ENCODE peak calls at places on chromosome 9, in six cellular contexts. H is K562, R is HepG2, B is GM12878, J is upper lobe of left lung, I is A549. X is an unnamed sample.

GRCh38 chr9:132798817-132799790 is 79.0 kb downstream of the AK8 start:
- ATAC-seq in B (no peak), R (peak), I (no peak), H (peak), J (peak), X (peak)

GRCh38 chr9:27548055-27548741 is 18.6 kb upstream of the MOB3B start:
- ATAC-seq in R (peak), J (peak), B (peak), I (peak), H (peak), X (peak)

GRCh38 chr9:11319477-11320060 is 706.8 kb upstream of the PTPRD start:
- ATAC-seq in B (peak), H (no peak), J (no peak), I (no peak), R (no peak), X (no peak)

GRCh38 chr9:72232778-72233177 is 83.5 kb downstream of the GDA start:
- ATAC-seq in I (no peak), R (no peak), B (no peak), H (no peak), J (no peak), X (no peak)

GRCh38 chr9:73845539-73845938 is 651.6 kb upstream of the RORB start:
- ATAC-seq in B (peak), H (no peak), I (no peak), J (no peak), R (no peak), X (no peak)

GRCh38 chr9:75147638-75148037 is 59.3 kb downstream of the OSTF1 start:
- ATAC-seq in H (no peak), J (no peak), B (peak), I (no peak), R (no peak), X (no peak)

GRCh38 chr9:129549684-129550083 is 71.2 kb downstream of the C9orf50 start:
- ATAC-seq in H (no peak), B (no peak), R (no peak), I (peak), J (no peak), X (peak)

GRCh38 chr9:71746023-71746752 is 22.1 kb downstream of the CEMIP2 start:
- ATAC-seq in B (no peak), R (no peak), I (no peak), H (no peak), J (no peak), X (no peak)

GRCh38 chr9:110192531-110193326 is 15.2 kb downstream of the C9orf152 start:
- ATAC-seq in I (no peak), J (no peak), R (no peak), B (no peak), H (no peak), X (peak)

GRCh38 chr9:69395718-69396117 is 70.7 kb downstream of the ENTREP1 start:
- ATAC-seq in B (no peak), R (no peak), J (no peak), I (no peak), H (no peak), X (no peak)

GRCh38 chr9:21392270-21392669 is 7.1 kb upstream of the IFNA2 start:
- ATAC-seq in B (peak), J (peak), R (peak), H (no peak), I (peak), X (no peak)

GRCh38 chr9:20466328-20467008 is 155.8 kb downstream of the MLLT3 start:
- ATAC-seq in I (no peak), J (no peak), R (no peak), B (peak), H (no peak), X (no peak)

GRCh38 chr9:12816656-12817101 is 41.9 kb downstream of the LURAP1L start:
- ATAC-seq in R (peak), I (no peak), J (no peak), B (no peak), H (no peak), X (no peak)

GRCh38 chr9:95031711-95032461 is 285.6 kb downstream of the FANCC start:
- ATAC-seq in I (peak), H (no peak), R (peak), J (peak), B (no peak), X (no peak)

GRCh38 chr9:135474915-135475314 is 4.7 kb upstream of the PPP1R26 start:
- ATAC-seq in I (peak), R (peak), J (no peak), B (peak), H (peak), X (no peak)

GRCh38 chr9:34992376-34992951 is 2.9 kb downstream of the DNAJB5 start:
- ATAC-seq in I (no peak), H (no peak), R (no peak), J (no peak), B (no peak), X (no peak)

GRCh38 chr9:68802525-68803015 is 97.5 kb downstream of the PIP5K1B start:
- ATAC-seq in I (no peak), H (no peak), B (peak), J (no peak), R (no peak), X (no peak)

GRCh38 chr9:72579190-72579589 is 57.8 kb downstream of the TMC1 start:
- ATAC-seq in R (no peak), J (no peak), I (peak), B (no peak), H (peak), X (no peak)

GRCh38 chr9:126523621-126524111 is 90.1 kb upstream of the LMX1B start:
- ATAC-seq in I (no peak), H (no peak), B (peak), J (no peak), R (no peak), X (peak)

GRCh38 chr9:106893088-106893487 is 30.1 kb downstream of the ZNF462 start:
- ATAC-seq in J (no peak), I (peak), R (no peak), H (no peak), B (peak), X (no peak)

GRCh38 chr9:84411647-84412267 is 71.2 kb upstream of the SLC28A3 start:
- ATAC-seq in B (no peak), R (no peak), I (no peak), J (no peak), H (no peak), X (no peak)

GRCh38 chr9:92404437-92404836 is at the start of gene OGN:
- ATAC-seq in R (no peak), H (no peak), J (no peak), I (no peak), B (no peak), X (no peak)

GRCh38 chr9:113623851-113624485 is 160.4 kb downstream of the RGS3 start:
- ATAC-seq in J (no peak), H (no peak), I (no peak), B (no peak), R (no peak), X (no peak)

GRCh38 chr9:113625456-113625855 is 161.9 kb downstream of the RGS3 start:
- ATAC-seq in B (no peak), J (no peak), I (no peak), R (no peak), H (no peak), X (no peak)

GRCh38 chr9:113626735-113627495 is 163.4 kb downstream of the RGS3 start:
- ATAC-seq in B (no peak), I (no peak), H (no peak), R (no peak), J (no peak), X (peak)

GRCh38 chr9:113622600-113623400 is 159.3 kb downstream of the RGS3 start:
- ATAC-seq in I (peak), H (no peak), B (peak), R (peak), J (no peak), X (no peak)

GRCh38 chr9:113624721-113625120 is 161.2 kb downstream of the RGS3 start:
- ATAC-seq in J (no peak), H (no peak), B (no peak), R (no peak), I (no peak), X (no peak)
- TF ChIP-seq EP300 in J (no peak), H (no peak), B (no peak), R (no peak), I (no peak), X (no peak)

GRCh38 chr9:113376634-113377531 is at the start of gene HDHD3:
- ATAC-seq in R (peak), H (peak), B (peak), J (peak), I (peak), X (peak)

GRCh38 chr9:113386571-113387393 is 10.0 kb upstream of the HDHD3 start:
- ATAC-seq in B (no peak), H (no peak), I (no peak), R (peak), J (no peak), X (no peak)

GRCh38 chr9:113380869-113381378 is 4.1 kb upstream of the HDHD3 start:
- ATAC-seq in B (peak), R (no peak), H (no peak), I (no peak), J (no peak), X (no peak)

GRCh38 chr9:113387560-113388230 is 10.9 kb upstream of the HDHD3 start:
- ATAC-seq in J (no peak), R (peak), I (peak), H (no peak), B (no peak), X (no peak)

GRCh38 chr9:113381909-113382411 is 5.2 kb upstream of the HDHD3 start:
- ATAC-seq in H (no peak), R (peak), B (no peak), J (peak), I (no peak), X (no peak)
- TF ChIP-seq EP300 in H (no peak), R (peak), B (no peak), J (no peak), I (no peak), X (no peak)

GRCh38 chr9:124658165-124659017 is 112.7 kb downstream of the NR6A1 start:
- ATAC-seq in B (peak), R (peak), H (peak), I (peak), J (peak), X (peak)
- TF ChIP-seq EP300 in B (no peak), R (no peak), H (peak), I (no peak), J (no peak), X (no peak)

DNA sequence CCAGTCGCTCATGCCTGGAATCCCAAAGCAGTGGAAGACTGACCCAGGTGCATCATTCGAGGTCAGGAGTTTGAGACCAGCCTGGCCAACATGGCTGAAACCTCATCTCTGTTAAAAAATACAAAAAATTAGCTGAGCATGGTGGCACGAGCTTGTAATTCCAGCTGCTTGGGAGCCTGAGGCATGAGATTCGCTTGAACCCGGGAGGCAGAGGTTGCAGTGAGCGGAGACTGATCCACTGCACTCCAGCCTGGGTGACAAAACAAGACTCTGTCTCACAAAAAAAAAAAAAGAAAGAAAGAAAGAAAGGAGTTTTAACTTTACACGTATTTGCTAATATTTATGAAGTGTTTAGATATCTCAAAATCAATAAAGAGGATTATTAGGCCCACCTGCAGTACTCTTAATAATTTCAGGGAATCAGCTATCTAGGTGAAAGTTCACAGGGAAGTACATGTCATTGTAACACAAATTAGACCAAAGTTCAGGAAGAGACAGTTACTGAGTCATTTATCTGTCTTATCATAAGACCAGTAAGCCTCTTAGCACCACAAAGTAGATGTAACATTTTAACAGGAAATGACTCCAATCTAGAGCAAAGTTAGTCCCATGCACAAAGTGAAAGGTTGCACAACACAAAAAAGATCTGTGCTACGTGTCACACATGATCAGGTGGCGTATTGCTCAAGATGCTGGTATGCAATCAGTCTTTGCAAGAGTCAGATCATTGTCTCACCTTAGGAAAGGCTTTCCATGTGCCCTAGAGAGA is 34.1 kb upstream of the PLIN2 start:
- ATAC-seq in I (peak), H (peak), B (peak), R (peak), J (peak), X (peak)
- TF ChIP-seq EP300 in I (peak), H (peak), B (no peak), R (peak), J (peak), X (no peak)

GRCh38 chr9:125177888-125178287 is 11.7 kb downstream of the PPP6C start:
- ATAC-seq in R (no peak), B (no peak), I (no peak), H (no peak), J (no peak), X (no peak)
- TF ChIP-seq EP300 in R (no peak), B (no peak), I (no peak), H (no peak), J (no peak), X (no peak)

GRCh38 chr9:89414670-89415069 is 83.2 kb downstream of the SEMA4D start:
- ATAC-seq in I (no peak), R (no peak), J (no peak), H (no peak), B (no peak), X (no peak)

GRCh38 chr9:89411759-89412158 is 86.2 kb downstream of the SEMA4D start:
- ATAC-seq in H (no peak), R (no peak), B (no peak), I (no peak), J (no peak), X (no peak)

GRCh38 chr9:89410709-89411111 is 87.2 kb downstream of the SEMA4D start:
- ATAC-seq in H (no peak), J (no peak), I (no peak), R (no peak), B (peak), X (no peak)

GRCh38 chr9:89413963-89414638 is 83.8 kb downstream of the SEMA4D start:
- ATAC-seq in R (no peak), H (no peak), B (no peak), I (no peak), J (no peak), X (no peak)

DNA sequence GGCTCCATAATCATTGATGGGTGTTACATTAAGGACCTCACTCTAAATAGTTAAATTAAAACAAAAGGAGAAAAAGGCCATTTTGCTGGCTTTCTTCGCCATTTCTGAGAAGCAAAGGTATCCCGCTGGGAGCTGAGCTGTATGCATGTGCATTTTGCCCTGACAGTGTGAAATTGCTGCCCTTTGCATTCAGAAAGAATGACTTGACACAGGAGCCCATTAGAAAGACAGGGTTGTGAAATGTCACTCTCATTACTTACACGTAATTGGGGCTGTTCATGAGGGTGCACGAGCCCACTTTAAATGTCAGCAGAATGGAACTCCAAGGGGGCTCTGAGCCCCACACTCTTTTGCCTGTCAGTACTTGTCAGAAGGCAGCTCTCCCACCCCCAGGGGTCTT is 85.0 kb downstream of the SEMA4D start:
- ATAC-seq in H (no peak), J (no peak), I (no peak), B (no peak), R (no peak), X (no peak)
- TF ChIP-seq EP300 in H (no peak), J (no peak), I (no peak), B (no peak), R (no peak), X (no peak)

GRCh38 chr9:3898371-3899218 is 372.8 kb upstream of the RFX3 start:
- ATAC-seq in I (no peak), J (no peak), H (no peak), R (no peak), B (no peak), X (no peak)
- TF ChIP-seq EP300 in I (no peak), J (no peak), H (no peak), R (no peak), B (no peak), X (no peak)